ENCODE peak calls at places on chromosomes 11 and 22, in six cellular contexts. N is H1, B is K562, V is GM12878, Z is SK-N-SH, U is HepG2. I is an unnamed sample.

GRCh38 chr11:115872418-115872817 is 368.2 kb upstream of the CADM1 start:
- DNase-seq in V (no peak), Z (no peak), B (no peak), U (no peak), N (no peak), I (peak)

GRCh38 chr11:119051440-119052162 is 5.4 kb downstream of the HYOU1 start:
- DNase-seq in Z (no peak), U (no peak), V (peak), B (no peak), N (no peak), I (no peak)

GRCh38 chr11:62508336-62509058 is 38.1 kb downstream of the AHNAK start:
- DNase-seq in V (no peak), N (peak), B (peak), U (peak), Z (peak), I (no peak)

GRCh38 chr11:67044496-67044895 is 12.2 kb upstream of the RHOD start:
- DNase-seq in U (no peak), V (no peak), Z (no peak), N (no peak), B (no peak), I (no peak)

GRCh38 chr11:28077524-28077923 is 30.4 kb downstream of the KIF18A start:
- DNase-seq in N (no peak), B (no peak), Z (no peak), U (no peak), V (no peak), I (no peak)

GRCh38 chr22:44486538-44486937 is 11.5 kb downstream of the RTL6 start:
- DNase-seq in U (no peak), N (no peak), V (no peak), Z (no peak), B (peak), I (no peak)

GRCh38 chr11:122398167-122398566 is 257.4 kb upstream of the UBASH3B start:
- DNase-seq in Z (no peak), U (no peak), B (no peak), V (no peak), N (no peak), I (no peak)

GRCh38 chr11:134313821-134314607 is 17.8 kb upstream of the GLB1L2 start:
- DNase-seq in N (no peak), U (no peak), V (no peak), Z (no peak), B (no peak), I (no peak)

GRCh38 chr11:132177106-132177505 is 806.7 kb downstream of the NTM start:
- DNase-seq in V (no peak), U (peak), N (no peak), B (no peak), Z (no peak), I (no peak)

GRCh38 chr11:8081591-8082021 is 595 bp downstream of the TUB start:
- DNase-seq in N (no peak), U (no peak), V (no peak), B (no peak), Z (peak), I (no peak)

GRCh38 chr11:92198276-92198675 is 26.3 kb upstream of the FAT3 start:
- DNase-seq in B (no peak), Z (no peak), N (no peak), U (no peak), V (no peak), I (no peak)

GRCh38 chr11:70825893-70826540 is 426.4 kb downstream of the SHANK2 start:
- DNase-seq in B (no peak), V (no peak), Z (peak), U (no peak), N (no peak), I (no peak)

GRCh38 chr11:81966340-81966739 is 767.3 kb downstream of the FAM181B start:
- DNase-seq in B (no peak), Z (no peak), N (no peak), V (no peak), U (no peak), I (no peak)

GRCh38 chr22:19174106-19175025 is 4.2 kb downstream of the SLC25A1 start:
- DNase-seq in Z (no peak), V (peak), N (peak), B (no peak), U (peak), I (peak)

GRCh38 chr11:119277660-119278059 is 39.3 kb downstream of the MCAM start:
- DNase-seq in N (no peak), Z (no peak), V (no peak), B (no peak), U (no peak), I (no peak)

GRCh38 chr22:29449296-29449863 is 11.0 kb downstream of the RFPL1 start:
- DNase-seq in V (no peak), B (no peak), Z (no peak), U (no peak), N (no peak), I (no peak)

GRCh38 chr11:9516113-9516512 is 55.3 kb downstream of the ZNF143 start:
- DNase-seq in N (no peak), V (no peak), B (no peak), Z (no peak), U (no peak), I (no peak)

GRCh38 chr11:76379811-76380160 is 1.1 kb downstream of the THAP12 start:
- DNase-seq in U (no peak), V (no peak), N (no peak), B (no peak), Z (no peak), I (no peak)
- TF ChIP-seq GABPA in U (no peak), V (no peak), N (no peak), B (no peak), Z (no peak), I (no peak)

GRCh38 chr11:46296520-46297448 is 19.3 kb downstream of the CREB3L1 start:
- DNase-seq in Z (peak), V (no peak), U (no peak), N (peak), B (peak), I (no peak)
- H3K27ac ChIP-seq in Z (peak), V (no peak), U (no peak), N (peak), B (peak), I (no peak)

GRCh38 chr11:12469451-12469850 is 92.1 kb downstream of the PARVA start:
- DNase-seq in V (no peak), B (no peak), U (no peak), N (no peak), Z (no peak), I (no peak)
- TF ChIP-seq POLR2AphosphoS5 in V (no peak), B (no peak), U (no peak), N (no peak), Z (no peak), I (no peak)

GRCh38 chr22:45617948-45618347 is 53.7 kb upstream of the ATXN10 start:
- DNase-seq in N (no peak), U (no peak), V (no peak), Z (no peak), B (no peak), I (no peak)
- TF ChIP-seq GABPA in N (no peak), U (no peak), V (no peak), Z (no peak), B (no peak), I (no peak)

GRCh38 chr22:48483764-48484528 is 1343.7 kb downstream of the BRD1 start:
- DNase-seq in Z (no peak), N (no peak), B (no peak), U (no peak), V (no peak), I (no peak)

GRCh38 chr22:48488149-48488551 is 1339.5 kb downstream of the BRD1 start:
- DNase-seq in Z (peak), V (no peak), N (no peak), B (no peak), U (no peak), I (no peak)

GRCh38 chr22:48485144-48486135 is 1342.2 kb downstream of the BRD1 start:
- DNase-seq in Z (no peak), B (no peak), V (no peak), U (no peak), N (no peak), I (no peak)

GRCh38 chr22:48488611-48489456 is 1338.8 kb downstream of the BRD1 start:
- DNase-seq in U (no peak), Z (peak), N (no peak), V (no peak), B (no peak), I (no peak)

DNA sequence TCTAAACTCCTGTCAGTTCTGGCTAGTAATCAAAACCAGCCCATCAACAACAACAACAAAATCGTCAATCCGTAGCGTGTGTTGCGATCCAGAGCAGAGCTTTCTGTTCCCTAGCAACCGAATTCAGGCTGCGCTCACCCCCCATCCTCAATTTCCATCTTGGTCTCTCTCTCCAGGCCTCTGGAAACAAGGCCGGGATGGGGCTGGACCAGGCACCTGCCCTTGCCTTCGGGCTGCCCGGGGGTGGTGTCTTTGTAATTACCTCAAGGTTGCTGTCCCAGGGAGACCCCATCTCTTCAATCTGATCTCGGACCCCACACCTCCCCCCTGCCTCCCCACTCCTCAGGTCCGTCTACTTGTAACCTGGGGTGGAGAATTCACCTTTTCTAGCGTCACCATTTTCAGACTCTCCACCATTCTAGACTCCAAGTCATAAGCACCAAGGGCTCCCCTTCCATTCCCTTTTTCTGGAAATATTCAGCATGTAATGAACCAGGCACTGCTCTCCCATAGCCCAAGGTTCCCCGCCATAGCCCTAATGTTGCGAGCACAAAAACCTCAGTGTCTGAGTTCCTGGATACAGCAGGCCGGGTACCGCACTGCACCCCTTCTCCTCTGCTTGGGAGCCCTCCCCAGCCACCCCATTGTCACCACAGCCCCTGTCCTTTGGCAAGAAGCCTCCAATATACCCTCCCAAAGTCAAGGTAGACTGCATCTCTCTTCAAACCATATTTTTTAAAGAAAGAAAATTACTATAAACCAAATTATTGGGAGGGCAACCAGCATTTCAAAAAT is 1341.3 kb downstream of the BRD1 start:
- DNase-seq in Z (no peak), N (no peak), V (no peak), U (no peak), B (no peak), I (no peak)
- H3K27ac ChIP-seq in Z (no peak), N (no peak), V (no peak), U (no peak), B (no peak), I (no peak)

DNA sequence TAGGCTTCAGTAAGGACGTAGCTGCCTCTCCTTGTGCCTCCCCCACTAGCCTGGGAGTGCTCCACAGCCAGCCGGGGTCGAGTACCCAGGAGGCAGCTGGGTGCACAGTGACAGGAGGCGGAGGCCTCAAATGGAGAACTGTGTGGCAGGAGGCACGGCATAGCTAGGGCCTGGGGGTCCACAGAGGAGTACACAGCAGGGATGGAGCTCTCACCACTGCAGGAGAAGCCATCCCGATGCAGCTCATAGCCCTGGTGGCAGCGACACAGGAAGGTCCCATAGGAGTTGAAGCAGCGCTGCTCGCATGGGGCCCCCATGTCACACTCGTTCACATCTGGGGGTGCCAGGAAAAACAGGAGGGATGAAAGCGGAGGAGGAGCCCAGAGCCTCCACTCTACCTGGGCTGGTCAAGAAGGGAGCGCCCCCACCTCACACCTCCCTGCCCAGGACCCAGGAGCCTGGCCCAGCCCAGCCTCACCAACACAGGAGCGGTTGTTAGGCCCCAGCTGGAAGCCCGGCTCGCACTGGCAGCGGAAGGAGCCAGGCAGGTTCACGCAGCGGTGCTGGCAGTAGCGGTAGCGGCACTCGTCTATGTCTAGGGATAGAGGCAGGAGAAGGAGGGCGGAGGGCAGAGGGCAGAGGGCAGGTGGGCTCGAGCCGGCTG is 2.8 kb downstream of the EFEMP2 start:
- DNase-seq in V (no peak), Z (no peak), N (no peak), U (no peak), B (no peak), I (no peak)
- TF ChIP-seq POLR2AphosphoS5 in V (peak), Z (no peak), N (no peak), U (no peak), B (no peak), I (peak)

DNA sequence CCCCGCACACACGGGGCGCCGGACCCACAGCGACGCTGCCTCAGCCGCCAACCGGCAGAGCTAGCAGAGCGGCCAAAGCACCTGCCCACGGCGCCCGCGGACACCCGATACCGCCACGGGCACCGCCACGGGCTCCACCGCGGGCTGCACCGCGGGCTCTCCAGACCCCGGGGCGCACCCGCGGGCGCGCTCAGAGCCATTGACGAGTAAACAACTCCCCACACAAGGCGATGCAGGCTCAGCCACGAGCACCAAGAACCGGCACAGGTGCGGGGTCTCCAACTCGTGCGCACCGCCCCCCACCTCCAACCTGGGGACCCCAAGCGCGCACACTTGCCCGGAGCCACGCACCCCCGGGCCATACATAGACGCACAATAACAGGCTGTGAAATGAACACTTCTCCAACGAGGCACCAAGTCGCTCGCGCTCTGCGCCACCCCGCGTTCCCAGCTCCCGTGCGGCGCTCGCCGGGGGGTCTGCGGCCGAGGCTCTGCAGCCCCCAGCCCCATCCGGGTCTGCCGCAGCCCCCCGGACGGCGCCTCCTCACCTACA is 1.9 kb downstream of the IFITM10 start:
- DNase-seq in Z (peak), B (no peak), V (no peak), N (no peak), U (no peak), I (no peak)
- TF ChIP-seq GABPA in Z (no peak), B (no peak), V (no peak), N (no peak), U (no peak), I (no peak)

DNA sequence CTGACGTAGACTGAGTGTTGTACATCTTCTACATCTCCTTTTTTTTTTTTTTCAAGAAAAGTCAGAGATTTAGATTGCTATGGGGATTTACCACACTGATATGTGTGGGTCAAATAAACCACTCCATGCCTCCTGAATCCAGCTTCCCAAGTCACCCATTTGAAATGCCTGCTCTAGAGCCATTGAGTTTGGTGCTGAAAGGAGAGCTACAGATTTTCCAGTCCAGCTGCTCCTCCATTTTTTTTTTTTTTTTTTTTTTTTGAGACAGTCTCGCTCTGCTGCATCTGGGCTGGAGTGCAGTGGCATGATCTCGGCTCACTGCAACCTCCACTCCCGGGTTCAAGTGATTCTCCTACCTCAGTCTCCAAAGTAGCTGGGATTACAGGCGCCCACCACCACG is 115.2 kb upstream of the TIMP3 start:
- DNase-seq in V (no peak), U (no peak), N (no peak), Z (no peak), B (no peak), I (no peak)
- H3K27ac ChIP-seq in V (no peak), U (no peak), N (no peak), Z (no peak), B (no peak), I (no peak)

DNA sequence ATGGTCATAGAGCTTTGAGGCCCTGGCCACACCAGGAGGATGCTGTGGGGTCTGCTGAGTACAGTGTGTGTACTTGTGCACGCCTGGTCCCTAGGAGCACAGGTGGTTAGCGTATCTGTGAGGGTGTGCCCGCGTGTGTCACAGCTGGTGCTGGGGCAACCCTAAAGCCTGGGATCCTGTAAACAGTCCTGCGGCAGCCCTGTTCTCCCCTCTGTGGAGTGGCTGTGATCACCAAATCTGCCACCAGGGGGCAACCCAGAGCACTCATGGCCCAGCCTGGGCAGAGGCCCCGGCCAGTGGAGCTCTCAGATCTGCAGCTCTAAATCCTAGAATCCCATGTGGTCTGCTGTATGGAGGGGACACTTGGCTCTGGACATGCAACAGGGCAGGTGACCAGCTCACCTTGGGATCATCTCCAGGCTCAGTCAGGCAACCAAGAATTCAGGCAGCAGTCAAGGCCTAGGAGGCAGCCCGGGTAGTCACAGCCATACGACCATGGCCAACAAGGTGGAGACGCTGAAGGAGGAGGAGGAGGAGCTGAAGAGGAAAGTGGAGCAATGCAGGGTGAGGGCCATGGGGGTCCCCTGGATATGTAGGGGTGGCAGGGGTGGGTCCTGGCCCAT is 3.9 kb downstream of the SH3BP1 start:
- DNase-seq in U (no peak), N (no peak), B (peak), V (no peak), Z (peak), I (peak)
- TF ChIP-seq POLR2AphosphoS5 in U (no peak), N (no peak), B (no peak), V (no peak), Z (no peak), I (no peak)

I was measured in HL-60.